ENCODE peak calls at places on chromosomes 13 and 19, in five cellular contexts. M, D, W, B and L are unnamed samples.
A peak's percentile ranks its signal among the peaks of the same experiment; 100 is the strongest.

GRCh38 chr19:17125052-17125727 is 49.6 kb downstream of the MYO9B start:
- DNase-seq in D (no peak), W (peak; percentile 52), M (peak; percentile 68), B (no peak), L (no peak)

GRCh38 chr13:75461314-75461713 is 20.7 kb downstream of the TBC1D4 start:
- DNase-seq in W (no peak), M (no peak), B (no peak), D (no peak), L (no peak)

GRCh38 chr19:18613589-18614234 is 1.0 kb downstream of the TMEM59L start:
- DNase-seq in B (peak; percentile 52), M (no peak), D (no peak), W (no peak), L (no peak)

GRCh38 chr19:28705008-28705407 is 507.9 kb downstream of the UQCRFS1 start:
- DNase-seq in D (no peak), M (peak; percentile 70), W (no peak), B (peak; percentile 48), L (peak; percentile 26)

GRCh38 chr13:77207943-77208342 is 119.0 kb downstream of the MYCBP2 start:
- DNase-seq in B (no peak), W (no peak), M (peak; percentile 86), D (no peak), L (no peak)

GRCh38 chr19:44664976-44665375 is 6.3 kb upstream of the CEACAM19 start:
- DNase-seq in B (no peak), W (no peak), M (no peak), D (no peak), L (no peak)

GRCh38 chr13:89061821-89062220 is 1390.7 kb downstream of the SLITRK5 start:
- DNase-seq in W (no peak), D (no peak), M (no peak), B (peak; percentile 14), L (peak; percentile 54)

GRCh38 chr13:99777873-99778272 is 193.7 kb downstream of the ZIC5 start:
- DNase-seq in W (no peak), M (no peak), D (no peak), B (no peak), L (no peak)

GRCh38 chr19:4521170-4521887 is 3.0 kb upstream of the PLIN4 start:
- DNase-seq in M (no peak), W (no peak), B (no peak), D (no peak), L (no peak)

GRCh38 chr13:95714142-95714832 is 37.3 kb downstream of the DNAJC3 start:
- DNase-seq in B (no peak), W (no peak), M (peak; percentile 18), D (no peak), L (no peak)

GRCh38 chr19:41456342-41456918 is 13.5 kb downstream of the ERICH4 start:
- DNase-seq in M (no peak), D (peak; percentile 44), W (no peak), B (no peak), L (no peak)

GRCh38 chr13:66207610-66208009 is 1022.5 kb downstream of the PCDH9 start:
- DNase-seq in W (no peak), B (no peak), M (no peak), D (no peak), L (no peak)

GRCh38 chr13:100530645-100531044 is 57.9 kb downstream of the GGACT start:
- DNase-seq in W (no peak), M (no peak), D (peak; percentile 43), B (no peak), L (no peak)

GRCh38 chr13:43528992-43529391 is 257.8 kb downstream of the ENOX1 start:
- DNase-seq in W (no peak), M (no peak), B (no peak), D (no peak), L (no peak)

GRCh38 chr13:96080676-96081075 is 9.2 kb upstream of the HS6ST3 start:
- DNase-seq in B (no peak), W (no peak), D (no peak), M (no peak), L (no peak)

GRCh38 chr13:107553838-107554237 is 661.5 kb downstream of the LIG4 start:
- DNase-seq in D (no peak), M (no peak), B (peak; percentile 20), W (no peak), L (no peak)

GRCh38 chr19:53507523-53508442 is 30.2 kb upstream of the ZNF331 start:
- DNase-seq in D (no peak), M (no peak), B (no peak), W (no peak), L (peak; percentile 33)

GRCh38 chr13:75703768-75704167 is 67.6 kb downstream of the LMO7 start:
- DNase-seq in B (no peak), D (no peak), M (no peak), W (no peak), L (no peak)

GRCh38 chr13:23899555-23899954 is 2.3 kb upstream of the C1QTNF9B start:
- DNase-seq in B (peak; percentile 34), D (peak; percentile 37), W (no peak), M (peak; percentile 23), L (peak; percentile 38)

GRCh38 chr13:107964356-107964755 is 251.0 kb downstream of the LIG4 start:
- DNase-seq in M (no peak), W (no peak), B (no peak), D (no peak), L (peak; percentile 61)

GRCh38 chr19:35715981-35716734 is 1.6 kb upstream of the KMT2B start:
- DNase-seq in W (no peak), M (no peak), B (peak; percentile 17), D (peak; percentile 30), L (peak; percentile 67)
- H3K4me1 ChIP-seq in W (peaks cover 60% of the 10 kb centered on the region), M (peaks cover 22% of the 10 kb centered on the region), B (peaks cover 22% of the 10 kb centered on the region), D (peaks cover 11% of the 10 kb centered on the region), L (peaks cover 9% of the 10 kb centered on the region)

GRCh38 chr13:112330479-112331407 is 45.4 kb upstream of the SPACA7 start:
- DNase-seq in W (no peak), D (no peak), M (no peak), B (no peak), L (no peak)
- H3K27me3 ChIP-seq in W (no peaks in the 10 kb centered on the region), D (peaks cover 10% of the 10 kb centered on the region), M (peaks cover 86% of the 10 kb centered on the region), B (no peaks in the 10 kb centered on the region), L (no peaks in the 10 kb centered on the region)

DNA sequence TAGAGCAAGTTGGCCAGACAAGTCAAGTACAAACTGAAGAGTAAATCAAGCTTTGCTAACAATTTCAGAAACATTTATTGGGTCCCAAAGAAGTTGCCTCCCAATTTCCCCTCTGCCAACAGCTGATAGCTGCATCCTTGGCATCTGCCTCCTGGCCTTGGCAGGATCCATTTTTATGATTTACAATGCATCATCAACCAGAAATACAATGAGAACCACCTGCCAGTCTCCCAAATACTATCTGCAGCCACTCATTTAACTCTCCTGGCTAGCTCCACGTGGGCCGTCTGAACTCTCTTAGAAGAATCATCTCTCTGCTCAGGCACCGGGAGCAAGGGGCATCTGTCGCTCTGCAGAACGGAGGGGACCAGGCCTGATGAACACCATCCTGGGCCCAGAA is 2.7 kb downstream of the LONP1 start:
- DNase-seq in M (no peak), W (no peak), D (no peak), B (no peak), L (no peak)
- H3K4me3 ChIP-seq in M (no peak overlapping the region), W (no peak overlapping the region), D (no peak overlapping the region), B (no peak overlapping the region), L (no peak overlapping the region)

GRCh38 chr19:1410136-1410786 is 2.9 kb downstream of the DAZAP1 start:
- DNase-seq in B (no peak), D (no peak), W (no peak), M (no peak), L (no peak)
- H3K4me1 ChIP-seq in B (peaks cover 14% of the 10 kb centered on the region), D (peaks cover 42% of the 10 kb centered on the region), W (peaks cover 61% of the 10 kb centered on the region), M (peaks cover 30% of the 10 kb centered on the region), L (peaks cover 6% of the 10 kb centered on the region)

DNA sequence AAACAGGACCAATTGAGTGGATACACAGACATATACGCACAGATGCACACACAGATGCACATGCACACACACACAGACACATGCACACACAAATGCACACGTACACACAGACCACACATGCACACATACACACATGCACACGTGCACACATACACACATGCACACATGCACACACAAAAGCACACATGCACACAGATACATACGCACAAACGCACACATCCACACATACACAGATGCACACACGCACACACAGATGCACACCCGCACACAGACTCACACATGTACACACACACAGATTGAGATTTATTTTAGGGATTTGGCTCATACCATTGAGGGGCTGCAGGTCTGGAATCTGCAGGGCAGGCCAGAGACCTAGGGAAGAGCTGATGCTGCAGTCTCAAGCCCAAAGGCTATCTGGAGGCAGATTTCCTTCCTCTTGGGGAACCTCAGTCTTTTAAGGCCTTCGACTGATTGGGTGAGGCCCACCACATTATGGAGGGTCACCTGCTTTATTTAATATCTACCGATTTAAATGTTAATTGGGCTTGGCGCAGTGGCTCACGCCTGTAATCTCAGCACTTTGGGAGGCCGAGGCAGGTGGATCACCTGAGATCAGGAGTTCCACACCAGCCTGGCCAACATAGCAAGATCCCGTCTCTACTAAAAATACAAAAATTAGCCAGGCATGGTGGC is 22.6 kb downstream of the TMPRSS9 start:
- DNase-seq in D (no peak), W (no peak), M (no peak), B (no peak), L (no peak)
- H3K27me3 ChIP-seq in D (no peaks in the 10 kb centered on the region), W (no peaks in the 10 kb centered on the region), M (no peaks in the 10 kb centered on the region), B (no peaks in the 10 kb centered on the region), L (no peaks in the 10 kb centered on the region)

DNA sequence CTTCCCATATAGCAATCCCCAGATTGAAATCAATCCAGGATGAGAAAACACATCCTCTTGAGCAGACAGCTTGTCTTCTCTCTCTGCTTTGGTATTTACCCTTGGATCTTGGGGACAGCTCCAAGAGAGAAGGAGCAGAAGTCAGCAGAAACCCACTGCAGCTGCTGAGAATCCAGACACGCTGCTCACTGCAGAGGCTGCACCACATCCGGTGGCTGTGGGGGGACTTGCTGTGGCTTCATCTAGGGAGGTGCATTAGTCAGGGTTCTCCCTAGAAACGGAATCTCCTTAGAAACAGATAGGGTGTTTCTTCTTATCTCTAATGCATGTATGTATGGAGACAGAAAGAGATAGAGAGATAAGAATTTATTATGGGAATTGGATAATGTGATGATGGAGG is 2.7 kb downstream of the CYP4F12 start:
- DNase-seq in M (no peak), W (no peak), D (no peak), B (no peak), L (no peak)
- H3K4me3 ChIP-seq in M (no peak overlapping the region), W (no peak overlapping the region), D (no peak overlapping the region), B (no peak overlapping the region), L (no peak overlapping the region)